ENCODE peak calls at places on chromosome 14, in five cellular contexts. R is HEK293T; F is erythroblast; B is activated naive CD4-positive, alpha-beta T cell; J is small intestine. Z is an unnamed sample.

GRCh38 chr14:69776875-69777453 is 10.0 kb downstream of the SRSF5 start:
- DNase-seq in R (no peak), J (no peak), F (no peak), B (no peak), Z (no peak)

GRCh38 chr14:20671597-20672283 is 12.6 kb upstream of the RNASE4 start:
- DNase-seq in F (no peak), J (no peak), B (no peak), R (no peak), Z (peak; percentile 63)

GRCh38 chr14:61608245-61609142 is 86.8 kb upstream of the HIF1A start:
- DNase-seq in F (no peak), J (peak; percentile 36), B (no peak), R (no peak), Z (peak; percentile 81)

GRCh38 chr14:104773505-104774452 is 20.8 kb downstream of the SIVA1 start:
- DNase-seq in F (no peak), R (no peak), B (no peak), J (no peak), Z (no peak)

GRCh38 chr14:50763386-50764007 is 67.5 kb downstream of the NIN start:
- DNase-seq in B (no peak), J (no peak), R (no peak), F (no peak), Z (peak; percentile 77)

GRCh38 chr14:66939409-66939808 is 249.8 kb upstream of the GARIN2 start:
- DNase-seq in J (no peak), B (no peak), R (no peak), F (no peak), Z (no peak)

GRCh38 chr14:92973265-92973797 is 50.4 kb downstream of the CHGA start:
- DNase-seq in R (peak; percentile 60), J (peak; percentile 60), F (peak; percentile 66), B (no peak), Z (peak; percentile 25)

GRCh38 chr14:81176224-81176623 is 44.5 kb downstream of the GTF2A1 start:
- DNase-seq in F (no peak), B (no peak), J (peak; percentile 42), R (no peak), Z (peak; percentile 1)

GRCh38 chr14:104881369-104881979 is 16.4 kb downstream of the CEP170B start:
- DNase-seq in B (no peak), F (no peak), R (no peak), J (no peak), Z (no peak)

GRCh38 chr14:103372552-103373304 is 12.5 kb upstream of the MARK3 start:
- DNase-seq in F (peak; percentile 58), B (no peak), R (no peak), J (no peak), Z (no peak)

GRCh38 chr14:23141706-23142467 is 22.8 kb upstream of the CEBPE start:
- DNase-seq in B (no peak), F (no peak), R (no peak), J (no peak), Z (no peak)

GRCh38 chr14:95229749-95230148 is 72.4 kb upstream of the DICER1 start:
- DNase-seq in R (no peak), J (no peak), F (no peak), B (no peak), Z (peak; percentile 50)

GRCh38 chr14:94717808-94718207 is 52.1 kb downstream of the GSC start:
- DNase-seq in R (no peak), B (no peak), J (no peak), F (no peak), Z (peak; percentile 15)

GRCh38 chr14:50357124-50357523 is 39.6 kb downstream of the CDKL1 start:
- DNase-seq in B (no peak), J (no peak), R (no peak), F (no peak), Z (no peak)

GRCh38 chr14:74784634-74785033 is 21.5 kb downstream of the YLPM1 start:
- DNase-seq in R (no peak), B (no peak), F (no peak), J (no peak), Z (no peak)

GRCh38 chr14:70934084-70934483 is 26.8 kb downstream of the PCNX1 start:
- DNase-seq in J (no peak), B (no peak), R (no peak), F (no peak), Z (no peak)

GRCh38 chr14:29741909-29742401 is 185.7 kb downstream of the PRKD1 start:
- DNase-seq in J (no peak), F (no peak), R (no peak), B (no peak), Z (no peak)

GRCh38 chr14:62692490-62693106 is 352.7 kb downstream of the KCNH5 start:
- DNase-seq in J (peak; percentile 16), B (no peak), F (no peak), R (no peak), Z (no peak)

GRCh38 chr14:101350021-101350420 is 211.3 kb upstream of the DIO3 start:
- DNase-seq in R (no peak), J (no peak), B (no peak), F (no peak), Z (no peak)

GRCh38 chr14:103624860-103625259 is 4.2 kb upstream of the KLC1 start:
- DNase-seq in B (no peak), R (no peak), F (peak; percentile 59), J (peak; percentile 58), Z (no peak)

GRCh38 chr14:66046591-66046990 is 439.6 kb upstream of the CCDC196 start:
- DNase-seq in J (no peak), F (no peak), B (no peak), R (no peak), Z (no peak)

GRCh38 chr14:103512701-103513611 is 9.7 kb downstream of the CKB start:
- DNase-seq in F (peak; percentile 61), B (no peak), J (peak; percentile 51), R (no peak), Z (peak; percentile 94)

GRCh38 chr14:92397140-92397815 is 74.3 kb downstream of the SLC24A4 start:
- DNase-seq in B (no peak), J (no peak), F (no peak), R (no peak), Z (no peak)

GRCh38 chr14:89720741-89721315 is 233.7 kb downstream of the EFCAB11 start:
- DNase-seq in B (peak; percentile 6), J (peak; percentile 54), F (no peak), R (no peak), Z (no peak)

GRCh38 chr14:65470404-65470880 is 57.9 kb downstream of the FUT8 start:
- DNase-seq in F (peak; percentile 46), B (no peak), J (no peak), R (no peak), Z (no peak)

GRCh38 chr14:67940894-67941455 is 121.4 kb downstream of the RAD51B start:
- DNase-seq in R (peak; percentile 20), B (no peak), J (no peak), F (no peak), Z (no peak)

GRCh38 chr14:36955376-36955775 is 217.0 kb downstream of the SLC25A21 start:
- DNase-seq in B (no peak), R (no peak), J (no peak), F (no peak), Z (no peak)

GRCh38 chr14:102986810-102987579 is 64.5 kb downstream of the AMN start:
- DNase-seq in J (no peak), R (no peak), F (no peak), B (no peak), Z (no peak)

GRCh38 chr14:103819503-103820307 is 27.7 kb downstream of the PPP1R13B start:
- DNase-seq in R (peak; percentile 61), F (no peak), J (no peak), B (no peak), Z (peak; percentile 59)

GRCh38 chr14:78240567-78240966 is 70.4 kb downstream of the NRXN3 start:
- DNase-seq in R (no peak), B (no peak), F (no peak), J (no peak), Z (no peak)

GRCh38 chr14:87940382-87940781 is 52.6 kb downstream of the GALC start:
- DNase-seq in R (no peak), B (no peak), F (no peak), J (no peak), Z (no peak)

GRCh38 chr14:56870336-56870735 is 60.1 kb upstream of the OTX2 start:
- DNase-seq in F (no peak), J (no peak), B (no peak), R (no peak), Z (no peak)

GRCh38 chr14:57262117-57262516 is 6.6 kb downstream of the EXOC5 start:
- DNase-seq in B (no peak), J (no peak), R (no peak), F (no peak), Z (no peak)

GRCh38 chr14:85387181-85387580 is 142.8 kb upstream of the FLRT2 start:
- DNase-seq in R (no peak), F (no peak), B (no peak), J (no peak), Z (no peak)